ENCODE peak calls at places on chromosomes 16 and 17, in ten cellular contexts. S is HCEC 1CT; Z is skeletal muscle cell; Q is hepatic stellate cell; D is fibroblast of mammary gland; F is H54; O is cardiac fibroblast; J is NCI-H524; V is naive thymus-derived CD8-positive, alpha-beta T cell; P is renal cortical epithelial cell. K is an unnamed sample.

GRCh38 chr17:21191698-21192097 is 22.3 kb downstream of the TMEM11 start:
- DNase-seq in S (no peak), Z (no peak), Q (no peak), D (no peak), F (no peak), O (no peak), J (peak; percentile 10), V (no peak), P (no peak), K (no peak)

GRCh38 chr16:67399218-67399733 is 6.0 kb upstream of the TPPP3 start:
- DNase-seq in S (no peak), Z (no peak), Q (peak; percentile 74), D (no peak), F (no peak), O (no peak), J (no peak), V (no peak), P (no peak), K (peak; percentile 83)

GRCh38 chr17:77133087-77133633 is 7.6 kb upstream of the SEC14L1 start:
- DNase-seq in S (no peak), Z (no peak), Q (no peak), D (no peak), F (no peak), O (no peak), J (no peak), V (no peak), P (no peak), K (no peak)

GRCh38 chr17:50258647-50259483 is 15.4 kb upstream of the TMEM92 start:
- DNase-seq in S (no peak), Z (no peak), Q (peak; percentile 37), D (peak; percentile 70), F (no peak), O (peak; percentile 22), J (no peak), V (no peak), P (no peak), K (no peak)

GRCh38 chr16:25040543-25040942 is 25.4 kb upstream of the ARHGAP17 start:
- DNase-seq in S (no peak), Z (no peak), Q (no peak), D (no peak), F (no peak), O (no peak), J (no peak), V (no peak), P (no peak), K (no peak)

GRCh38 chr16:4694664-4695451 is 1.5 kb downstream of the NUDT16L1 start:
- DNase-seq in S (no peak), Z (no peak), Q (peak; percentile 54), D (no peak), F (no peak), O (no peak), J (no peak), V (no peak), P (no peak), K (peak; percentile 68)

GRCh38 chr16:77585852-77586251 is 136.5 kb upstream of the NUDT7 start:
- DNase-seq in S (no peak), Z (peak; percentile 26), Q (no peak), D (peak; percentile 61), F (peak; percentile 56), O (peak; percentile 75), J (no peak), V (no peak), P (peak; percentile 88), K (no peak)

GRCh38 chr16:84166796-84167695 is 19.8 kb downstream of the TAF1C start:
- DNase-seq in S (no peak), Z (no peak), Q (no peak), D (no peak), F (no peak), O (no peak), J (no peak), V (no peak), P (no peak), K (no peak)

GRCh38 chr17:50033316-50033715 is 22.6 kb upstream of the ITGA3 start:
- DNase-seq in S (peak; percentile 57), Z (no peak), Q (peak; percentile 78), D (no peak), F (no peak), O (peak; percentile 74), J (no peak), V (no peak), P (no peak), K (no peak)

GRCh38 chr16:23280483-23280967 is 21.6 kb upstream of the SCNN1B start:
- DNase-seq in S (peak; percentile 64), Z (no peak), Q (no peak), D (no peak), F (no peak), O (no peak), J (no peak), V (no peak), P (peak; percentile 92), K (no peak)

GRCh38 chr16:48959204-48959603 is 322.4 kb downstream of the CBLN1 start:
- DNase-seq in S (no peak), Z (no peak), Q (no peak), D (no peak), F (no peak), O (no peak), J (no peak), V (no peak), P (peak; percentile 57), K (no peak)

GRCh38 chr16:51707666-51708065 is 556.6 kb upstream of the SALL1 start:
- DNase-seq in S (no peak), Z (no peak), Q (no peak), D (no peak), F (no peak), O (no peak), J (no peak), V (no peak), P (no peak), K (no peak)

GRCh38 chr16:71425746-71426068 is 16.1 kb downstream of the TLE7 start:
- DNase-seq in S (no peak), Z (no peak), Q (no peak), D (no peak), F (no peak), O (no peak), J (no peak), V (no peak), P (no peak), K (no peak)

GRCh38 chr16:67531247-67531646 is 2.6 kb downstream of the RIPOR1 start:
- DNase-seq in S (no peak), Z (no peak), Q (no peak), D (no peak), F (no peak), O (no peak), J (no peak), V (no peak), P (no peak), K (no peak)

GRCh38 chr16:57480754-57481230 is 5.5 kb downstream of the DOK4 start:
- DNase-seq in S (no peak), Z (no peak), Q (no peak), D (no peak), F (no peak), O (no peak), J (peak; percentile 63), V (no peak), P (no peak), K (no peak)

GRCh38 chr17:59696682-59697277 is 10.4 kb downstream of the PTRH2 start:
- DNase-seq in S (no peak), Z (no peak), Q (no peak), D (no peak), F (no peak), O (no peak), J (no peak), V (no peak), P (no peak), K (no peak)

GRCh38 chr16:85722066-85722465 is 28.8 kb downstream of the C16orf74 start:
- DNase-seq in S (no peak), Z (no peak), Q (no peak), D (no peak), F (no peak), O (no peak), J (no peak), V (no peak), P (peak; percentile 34), K (no peak)

GRCh38 chr17:26775219-26775822 is 518.6 kb upstream of the WSB1 start:
- DNase-seq in S (no peak), Z (no peak), Q (no peak), D (no peak), F (no peak), O (no peak), J (no peak), V (no peak), P (no peak), K (peak; percentile 51)

GRCh38 chr16:73019456-73020362 is 28.2 kb downstream of the ZFHX3 start:
- DNase-seq in S (peak; percentile 79), Z (peak; percentile 82), Q (peak; percentile 85), D (peak; percentile 91), F (peak; percentile 64), O (peak; percentile 91), J (no peak), V (no peak), P (peak; percentile 61), K (peak; percentile 38)

GRCh38 chr17:74260525-74260850 is 13.5 kb upstream of the DNAI2 start:
- DNase-seq in S (no peak), Z (no peak), Q (no peak), D (no peak), F (no peak), O (no peak), J (no peak), V (no peak), P (no peak), K (no peak)

GRCh38 chr16:8537691-8538342 is 52.5 kb downstream of the TMEM114 start:
- DNase-seq in S (no peak), Z (no peak), Q (no peak), D (no peak), F (no peak), O (no peak), J (no peak), V (no peak), P (no peak), K (no peak)

GRCh38 chr17:62737513-62737912 is 70.6 kb downstream of the MARCHF10 start:
- DNase-seq in S (no peak), Z (no peak), Q (no peak), D (no peak), F (no peak), O (no peak), J (no peak), V (no peak), P (no peak), K (no peak)

GRCh38 chr16:58938856-58939255 is 204.7 kb upstream of the GOT2 start:
- DNase-seq in S (no peak), Z (no peak), Q (no peak), D (no peak), F (no peak), O (no peak), J (no peak), V (no peak), P (no peak), K (no peak)

GRCh38 chr16:65574311-65574966 is 452.6 kb upstream of the CDH11 start:
- DNase-seq in S (no peak), Z (no peak), Q (no peak), D (no peak), F (no peak), O (no peak), J (no peak), V (no peak), P (no peak), K (no peak)

GRCh38 chr16:57483725-57484514 is 2.4 kb downstream of the DOK4 start:
- DNase-seq in S (no peak), Z (no peak), Q (no peak), D (no peak), F (no peak), O (no peak), J (no peak), V (no peak), P (no peak), K (peak; percentile 71)

GRCh38 chr17:59534583-59534982 is 30.8 kb upstream of the DHX40 start:
- DNase-seq in S (peak; percentile 17), Z (no peak), Q (no peak), D (peak; percentile 6), F (peak; percentile 9), O (no peak), J (no peak), V (no peak), P (no peak), K (no peak)